ENCODE peak calls at places on chromosomes 3 and 15, in ten cellular contexts. One of them, this sample, is unnamed.

GRCh38 chr15:38080651-38081271 is 146.3 kb downstream of the TMCO5A start:
- DNase-seq in choroid plexus epithelial cell: peak
- DNase-seq in pancreas: no peak
- DNase-seq in GM12865: no peak
- DNase-seq in HFF-Myc: no peak
- DNase-seq in brain microvascular endothelial cell: peak
- DNase-seq in AG04450: no peak
- DNase-seq in GM12864: no peak
- DNase-seq in cardiac fibroblast: peak
- DNase-seq in OCI-LY7: no peak
- DNase-seq in this sample: no peak

GRCh38 chr3:124885466-124886167 is 1.5 kb downstream of the ITGB5 start:
- DNase-seq in GM12865: no peak
- DNase-seq in brain microvascular endothelial cell: peak
- DNase-seq in pancreas: no peak
- DNase-seq in AG04450: no peak
- DNase-seq in OCI-LY7: no peak
- DNase-seq in cardiac fibroblast: peak
- DNase-seq in GM12864: no peak
- DNase-seq in choroid plexus epithelial cell: peak
- DNase-seq in HFF-Myc: no peak
- DNase-seq in this sample: no peak

GRCh38 chr3:150761831-150762661 is 923 bp downstream of the SIAH2 start:
- DNase-seq in AG04450: no peak
- DNase-seq in pancreas: peak
- DNase-seq in GM12864: no peak
- DNase-seq in cardiac fibroblast: peak
- DNase-seq in brain microvascular endothelial cell: peak
- DNase-seq in choroid plexus epithelial cell: peak
- DNase-seq in OCI-LY7: peak
- DNase-seq in GM12865: peak
- DNase-seq in HFF-Myc: peak
- DNase-seq in this sample: no peak

GRCh38 chr3:152177757-152178156 is 91.0 kb upstream of the MBNL1 start:
- DNase-seq in choroid plexus epithelial cell: no peak
- DNase-seq in GM12865: no peak
- DNase-seq in OCI-LY7: no peak
- DNase-seq in brain microvascular endothelial cell: no peak
- DNase-seq in GM12864: no peak
- DNase-seq in cardiac fibroblast: no peak
- DNase-seq in HFF-Myc: no peak
- DNase-seq in pancreas: no peak
- DNase-seq in AG04450: no peak
- DNase-seq in this sample: no peak

GRCh38 chr15:68612533-68612932 is 33.7 kb downstream of the CORO2B start:
- DNase-seq in AG04450: no peak
- DNase-seq in HFF-Myc: no peak
- DNase-seq in GM12865: no peak
- DNase-seq in choroid plexus epithelial cell: no peak
- DNase-seq in brain microvascular endothelial cell: no peak
- DNase-seq in OCI-LY7: no peak
- DNase-seq in pancreas: no peak
- DNase-seq in GM12864: no peak
- DNase-seq in cardiac fibroblast: no peak
- DNase-seq in this sample: no peak

GRCh38 chr3:178084938-178085816 is 451.1 kb upstream of the KCNMB2 start:
- DNase-seq in OCI-LY7: no peak
- DNase-seq in choroid plexus epithelial cell: peak
- DNase-seq in HFF-Myc: no peak
- DNase-seq in GM12865: peak
- DNase-seq in cardiac fibroblast: peak
- DNase-seq in pancreas: peak
- DNase-seq in GM12864: no peak
- DNase-seq in AG04450: peak
- DNase-seq in brain microvascular endothelial cell: peak
- DNase-seq in this sample: no peak

GRCh38 chr3:94587291-94587690 is 524.4 kb downstream of the NSUN3 start:
- DNase-seq in brain microvascular endothelial cell: no peak
- DNase-seq in OCI-LY7: no peak
- DNase-seq in choroid plexus epithelial cell: no peak
- DNase-seq in AG04450: no peak
- DNase-seq in GM12864: no peak
- DNase-seq in GM12865: no peak
- DNase-seq in HFF-Myc: no peak
- DNase-seq in pancreas: no peak
- DNase-seq in cardiac fibroblast: no peak
- DNase-seq in this sample: no peak

GRCh38 chr15:93520206-93520605 is 431.2 kb upstream of the RGMA start:
- DNase-seq in cardiac fibroblast: no peak
- DNase-seq in OCI-LY7: no peak
- DNase-seq in brain microvascular endothelial cell: no peak
- DNase-seq in choroid plexus epithelial cell: no peak
- DNase-seq in GM12865: no peak
- DNase-seq in HFF-Myc: no peak
- DNase-seq in AG04450: no peak
- DNase-seq in GM12864: no peak
- DNase-seq in pancreas: no peak
- DNase-seq in this sample: no peak

GRCh38 chr3:36446230-36446629 is 65.9 kb downstream of the STAC start:
- DNase-seq in GM12864: no peak
- DNase-seq in OCI-LY7: no peak
- DNase-seq in AG04450: no peak
- DNase-seq in pancreas: no peak
- DNase-seq in HFF-Myc: no peak
- DNase-seq in brain microvascular endothelial cell: peak
- DNase-seq in choroid plexus epithelial cell: no peak
- DNase-seq in GM12865: no peak
- DNase-seq in cardiac fibroblast: no peak
- DNase-seq in this sample: no peak

GRCh38 chr3:13092621-13093339 is 19.6 kb upstream of the IQSEC1 start:
- DNase-seq in brain microvascular endothelial cell: no peak
- DNase-seq in cardiac fibroblast: no peak
- DNase-seq in choroid plexus epithelial cell: no peak
- DNase-seq in GM12865: no peak
- DNase-seq in HFF-Myc: no peak
- DNase-seq in pancreas: peak
- DNase-seq in GM12864: no peak
- DNase-seq in OCI-LY7: no peak
- DNase-seq in AG04450: no peak
- DNase-seq in this sample: no peak

GRCh38 chr3:71308836-71309235 is 274.7 kb downstream of the FOXP1 start:
- DNase-seq in cardiac fibroblast: no peak
- DNase-seq in AG04450: no peak
- DNase-seq in choroid plexus epithelial cell: no peak
- DNase-seq in GM12865: no peak
- DNase-seq in HFF-Myc: no peak
- DNase-seq in brain microvascular endothelial cell: no peak
- DNase-seq in OCI-LY7: no peak
- DNase-seq in GM12864: no peak
- DNase-seq in pancreas: no peak
- DNase-seq in this sample: no peak

GRCh38 chr3:14329116-14329830 is 73.1 kb upstream of the SLC6A6 start:
- DNase-seq in pancreas: no peak
- DNase-seq in choroid plexus epithelial cell: peak
- DNase-seq in OCI-LY7: peak
- DNase-seq in cardiac fibroblast: no peak
- DNase-seq in GM12864: no peak
- DNase-seq in AG04450: no peak
- DNase-seq in GM12865: no peak
- DNase-seq in brain microvascular endothelial cell: no peak
- DNase-seq in HFF-Myc: peak
- DNase-seq in this sample: peak

GRCh38 chr15:77087213-77087612 is 16.3 kb upstream of the TSPAN3 start:
- DNase-seq in brain microvascular endothelial cell: no peak
- DNase-seq in OCI-LY7: no peak
- DNase-seq in AG04450: no peak
- DNase-seq in GM12865: no peak
- DNase-seq in cardiac fibroblast: no peak
- DNase-seq in GM12864: no peak
- DNase-seq in pancreas: no peak
- DNase-seq in HFF-Myc: no peak
- DNase-seq in choroid plexus epithelial cell: no peak
- DNase-seq in this sample: no peak

GRCh38 chr15:77081971-77082370 is 11.1 kb upstream of the TSPAN3 start:
- DNase-seq in GM12865: no peak
- DNase-seq in AG04450: no peak
- DNase-seq in choroid plexus epithelial cell: no peak
- DNase-seq in cardiac fibroblast: no peak
- DNase-seq in pancreas: no peak
- DNase-seq in OCI-LY7: no peak
- DNase-seq in HFF-Myc: no peak
- DNase-seq in brain microvascular endothelial cell: no peak
- DNase-seq in GM12864: no peak
- DNase-seq in this sample: no peak

DNA sequence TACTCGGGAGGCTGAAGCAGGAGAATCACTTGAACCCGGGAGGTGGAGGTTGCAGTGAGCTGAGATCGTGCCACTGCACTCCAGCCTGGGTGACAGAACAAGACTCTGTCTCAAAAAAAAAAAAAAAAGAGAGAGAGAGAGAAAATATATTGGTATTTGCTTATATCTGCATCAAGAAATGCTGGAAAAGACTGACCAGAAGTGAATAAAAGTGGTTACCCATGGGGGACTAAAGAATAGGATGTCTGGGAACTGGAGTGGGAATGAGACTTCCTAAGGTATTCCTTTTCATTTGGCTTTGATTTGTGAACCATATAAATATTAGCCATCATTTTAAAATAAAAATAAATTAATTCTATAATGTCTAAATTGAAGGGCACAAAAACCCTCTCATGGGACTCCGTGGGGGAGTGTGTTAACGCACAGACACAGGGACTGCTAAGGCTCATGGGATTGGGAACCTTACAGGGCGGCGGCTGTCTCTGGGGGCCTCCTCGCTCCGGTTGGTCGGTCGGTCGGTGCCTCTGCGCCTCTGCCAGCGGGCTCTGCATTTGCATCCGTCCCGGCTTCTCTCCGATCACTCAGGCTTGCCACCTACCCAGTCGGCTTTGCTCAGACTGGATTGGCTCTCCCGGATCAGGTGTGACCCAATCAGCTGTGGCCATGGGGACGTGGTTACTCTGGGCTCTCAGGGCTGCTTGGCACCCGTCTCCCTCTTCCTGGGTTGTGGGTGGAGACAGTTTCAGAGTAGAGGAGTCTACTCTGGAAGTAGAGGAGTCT is 12.7 kb upstream of the TSPAN3 start:
- DNase-seq in choroid plexus epithelial cell: peak
- DNase-seq in pancreas: peak
- DNase-seq in AG04450: no peak
- DNase-seq in brain microvascular endothelial cell: peak
- DNase-seq in GM12865: peak
- DNase-seq in cardiac fibroblast: peak
- DNase-seq in OCI-LY7: peak
- DNase-seq in HFF-Myc: no peak
- DNase-seq in GM12864: peak
- DNase-seq in this sample: peak
- H3K4me3 ChIP-seq in choroid plexus epithelial cell: peak
- H3K4me3 ChIP-seq in pancreas: no peak
- H3K4me3 ChIP-seq in AG04450: peak
- H3K4me3 ChIP-seq in brain microvascular endothelial cell: peak
- H3K4me3 ChIP-seq in GM12865: peak
- H3K4me3 ChIP-seq in cardiac fibroblast: peak
- H3K4me3 ChIP-seq in OCI-LY7: peak
- H3K4me3 ChIP-seq in HFF-Myc: no peak
- H3K4me3 ChIP-seq in GM12864: peak
- H3K4me3 ChIP-seq in this sample: no peak

DNA sequence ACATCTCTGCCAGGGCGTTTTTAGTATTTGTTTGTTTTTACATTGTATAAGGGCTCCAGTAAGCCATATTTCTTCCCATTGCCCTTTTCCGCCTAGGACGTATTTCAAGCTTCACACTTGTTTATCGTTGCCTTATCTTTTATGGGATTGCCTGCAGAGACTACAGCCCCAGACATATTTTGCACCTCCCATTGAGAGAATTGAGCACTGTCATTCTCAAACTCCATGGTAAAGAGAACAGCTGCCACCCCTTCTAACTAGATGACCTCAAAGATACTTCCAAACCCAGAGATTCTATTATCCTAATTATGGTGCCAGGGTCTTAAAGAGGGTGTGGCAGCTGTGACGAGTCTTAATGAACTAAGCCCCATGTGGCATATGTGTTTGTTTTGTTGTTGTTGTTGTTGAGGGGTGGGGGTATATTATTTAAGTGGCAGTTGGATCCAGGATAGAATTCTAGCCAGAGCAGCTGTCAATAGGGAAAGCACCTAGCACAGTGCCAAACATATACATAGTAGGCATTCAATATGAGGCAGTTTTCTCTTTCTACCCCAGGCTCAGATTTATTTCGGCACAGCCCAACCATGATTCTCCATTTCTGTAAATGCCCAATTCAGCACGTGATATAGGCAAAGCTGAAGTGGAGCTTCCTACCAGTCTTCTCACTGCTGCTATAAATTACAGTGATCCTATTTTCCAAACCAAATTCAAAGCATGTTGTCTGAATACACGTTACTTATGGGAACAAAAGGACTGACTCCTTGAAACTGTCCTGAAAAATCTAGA is 924 bp upstream of the TP53BP1 start:
- DNase-seq in pancreas: no peak
- DNase-seq in GM12864: no peak
- DNase-seq in OCI-LY7: no peak
- DNase-seq in AG04450: no peak
- DNase-seq in HFF-Myc: no peak
- DNase-seq in cardiac fibroblast: no peak
- DNase-seq in brain microvascular endothelial cell: no peak
- DNase-seq in GM12865: no peak
- DNase-seq in choroid plexus epithelial cell: no peak
- DNase-seq in this sample: no peak
- H3K4me3 ChIP-seq in pancreas: no peak
- H3K4me3 ChIP-seq in GM12864: peak
- H3K4me3 ChIP-seq in OCI-LY7: peak
- H3K4me3 ChIP-seq in AG04450: peak
- H3K4me3 ChIP-seq in HFF-Myc: peak
- H3K4me3 ChIP-seq in cardiac fibroblast: no peak
- H3K4me3 ChIP-seq in brain microvascular endothelial cell: peak
- H3K4me3 ChIP-seq in GM12865: peak
- H3K4me3 ChIP-seq in choroid plexus epithelial cell: peak
- H3K4me3 ChIP-seq in this sample: peak

DNA sequence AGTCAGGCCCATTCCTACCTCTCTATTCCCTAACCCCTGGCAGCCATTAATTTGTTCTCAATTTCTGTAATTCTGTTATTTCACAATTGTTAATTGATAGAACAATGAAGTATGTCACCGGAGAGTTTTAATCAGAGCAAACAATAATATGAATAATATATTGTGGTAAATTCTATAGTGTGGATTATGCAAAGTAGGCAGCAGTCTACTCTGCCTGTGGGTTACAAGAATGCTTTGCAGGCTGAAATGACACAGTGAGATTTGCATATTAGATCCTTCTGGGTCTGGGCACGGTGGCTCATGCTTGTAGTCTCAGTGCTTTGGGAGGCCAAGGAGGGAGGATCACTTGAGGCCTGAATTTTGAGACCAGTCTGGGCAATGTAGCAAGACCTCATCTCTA is 12.4 kb downstream of the COPG1 start:
- DNase-seq in pancreas: no peak
- DNase-seq in choroid plexus epithelial cell: no peak
- DNase-seq in GM12865: no peak
- DNase-seq in cardiac fibroblast: no peak
- DNase-seq in HFF-Myc: no peak
- DNase-seq in GM12864: no peak
- DNase-seq in OCI-LY7: no peak
- DNase-seq in AG04450: no peak
- DNase-seq in brain microvascular endothelial cell: no peak
- DNase-seq in this sample: no peak
- H3K4me3 ChIP-seq in pancreas: no peak
- H3K4me3 ChIP-seq in choroid plexus epithelial cell: no peak
- H3K4me3 ChIP-seq in GM12865: no peak
- H3K4me3 ChIP-seq in cardiac fibroblast: no peak
- H3K4me3 ChIP-seq in HFF-Myc: no peak
- H3K4me3 ChIP-seq in GM12864: no peak
- H3K4me3 ChIP-seq in OCI-LY7: no peak
- H3K4me3 ChIP-seq in AG04450: no peak
- H3K4me3 ChIP-seq in brain microvascular endothelial cell: no peak
- H3K4me3 ChIP-seq in this sample: no peak

GRCh38 chr3:105585-105984 is 91.0 kb upstream of the CHL1 start:
- DNase-seq in OCI-LY7: no peak
- DNase-seq in pancreas: no peak
- DNase-seq in AG04450: no peak
- DNase-seq in brain microvascular endothelial cell: no peak
- DNase-seq in GM12864: no peak
- DNase-seq in choroid plexus epithelial cell: no peak
- DNase-seq in HFF-Myc: no peak
- DNase-seq in cardiac fibroblast: no peak
- DNase-seq in GM12865: no peak
- DNase-seq in this sample: no peak
- H3K4me3 ChIP-seq in OCI-LY7: no peak
- H3K4me3 ChIP-seq in pancreas: no peak
- H3K4me3 ChIP-seq in AG04450: no peak
- H3K4me3 ChIP-seq in brain microvascular endothelial cell: no peak
- H3K4me3 ChIP-seq in GM12864: no peak
- H3K4me3 ChIP-seq in choroid plexus epithelial cell: no peak
- H3K4me3 ChIP-seq in HFF-Myc: no peak
- H3K4me3 ChIP-seq in cardiac fibroblast: no peak
- H3K4me3 ChIP-seq in GM12865: no peak
- H3K4me3 ChIP-seq in this sample: no peak